ENCODE peak calls at places on chromosomes 7 and 10, in eight cellular contexts. B is colonic mucosa; W is stimulated activated CD4-positive, alpha-beta T cell treated with anti-CD3 and anti-CD28 coated beads, Interleukin-1b, Interleukin-23, amount 100 ng/mL, for 48 hours; K is pons; U is HCT116; O is G401; T is NCI-H2081; J is amniotic stem cell. M is an unnamed sample.

GRCh38 chr7:87146740-87147386 is 5.4 kb upstream of the DMTF1 start:
- DNase-seq in U (no peak), B (no peak), J (no peak), T (no peak), W (no peak), K (no peak), O (no peak), M (no peak)

GRCh38 chr7:88759956-88760515 is 536 bp downstream of the ZNF804B start:
- DNase-seq in U (no peak), K (peak), T (no peak), W (no peak), B (no peak), J (no peak), O (no peak), M (no peak)

GRCh38 chr7:32206987-32207386 is 136.8 kb upstream of the PDE1C start:
- DNase-seq in B (no peak), O (no peak), T (no peak), J (no peak), W (no peak), U (no peak), K (no peak), M (no peak)

GRCh38 chr7:98662289-98662688 is 45.2 kb downstream of the NPTX2 start:
- DNase-seq in T (no peak), W (no peak), U (no peak), B (no peak), J (no peak), K (no peak), O (no peak), M (no peak)

GRCh38 chr10:6382081-6382480 is 179.3 kb downstream of the PFKFB3 start:
- DNase-seq in T (no peak), W (peak), B (no peak), K (peak), O (no peak), U (no peak), J (no peak), M (no peak)

GRCh38 chr7:28328161-28328560 is 84.2 kb upstream of the CREB5 start:
- DNase-seq in W (no peak), K (no peak), O (no peak), T (no peak), U (no peak), B (no peak), J (no peak), M (no peak)

GRCh38 chr7:29607889-29608288 is 44.3 kb downstream of the PRR15 start:
- DNase-seq in U (no peak), W (no peak), O (no peak), B (no peak), J (peak), T (no peak), K (no peak), M (no peak)

GRCh38 chr7:50349963-50350944 is 45.7 kb downstream of the IKZF1 start:
- DNase-seq in J (no peak), O (no peak), W (peak), B (no peak), T (no peak), U (no peak), K (no peak), M (no peak)

GRCh38 chr7:80807166-80807900 is 111.5 kb downstream of the SEMA3C start:
- DNase-seq in J (no peak), U (no peak), B (no peak), O (no peak), T (no peak), W (no peak), K (no peak), M (no peak)

GRCh38 chr7:148385009-148385682 is 205.4 kb upstream of the C7orf33 start:
- DNase-seq in W (no peak), K (peak), O (no peak), J (no peak), T (no peak), B (no peak), U (no peak), M (peak)

GRCh38 chr7:54921116-54921515 is 97.7 kb upstream of the EGFR start:
- DNase-seq in W (no peak), T (no peak), B (no peak), J (no peak), O (no peak), U (no peak), K (no peak), M (no peak)

GRCh38 chr7:157506268-157506667 is 169.5 kb downstream of the DNAJB6 start:
- DNase-seq in J (no peak), T (no peak), W (no peak), B (no peak), K (no peak), O (no peak), U (no peak), M (no peak)

GRCh38 chr10:2130906-2131305 is 393.6 kb upstream of the ADARB2 start:
- DNase-seq in J (no peak), O (no peak), B (no peak), T (no peak), K (no peak), U (no peak), W (no peak), M (no peak)

GRCh38 chr10:5960070-5960972 is 17.0 kb downstream of the IL15RA start:
- DNase-seq in J (no peak), O (no peak), W (no peak), T (no peak), B (no peak), K (no peak), U (no peak), M (no peak)

GRCh38 chr10:133276435-133277201 is at the start of gene ADAM8:
- DNase-seq in O (no peak), U (no peak), B (no peak), J (no peak), W (peak), T (no peak), K (no peak), M (no peak)

GRCh38 chr10:18681971-18682403 is 22.8 kb downstream of the ARL5B start:
- DNase-seq in T (no peak), O (no peak), K (no peak), B (no peak), W (no peak), J (no peak), U (no peak), M (no peak)

M was measured in prostate gland.